ENCODE peak calls at places on chromosome 3, in four cellular contexts. One of them, this sample, is unnamed. For H3K4me1 and H3K9me3, the result is how much of the 10 kb centered on the place peaks cover.

GRCh38 chr3:178485756-178486155 is 50.5 kb upstream of the KCNMB2 start:
- DNase-seq in heart left ventricle: no peak
- DNase-seq in CD8-positive, alpha-beta memory T cell: no peak
- DNase-seq in breast epithelium: no peak
- DNase-seq in this sample: peak

GRCh38 chr3:56849698-56850097 is 47.9 kb upstream of the ARHGEF3 start:
- DNase-seq in breast epithelium: no peak
- DNase-seq in heart left ventricle: no peak
- DNase-seq in CD8-positive, alpha-beta memory T cell: no peak
- DNase-seq in this sample: no peak

GRCh38 chr3:160860346-160860745 is 104.3 kb downstream of the PPM1L start:
- DNase-seq in heart left ventricle: no peak
- DNase-seq in CD8-positive, alpha-beta memory T cell: no peak
- DNase-seq in breast epithelium: no peak
- DNase-seq in this sample: no peak

GRCh38 chr3:49387721-49388120 is 24.1 kb downstream of the RHOA start:
- DNase-seq in breast epithelium: no peak
- DNase-seq in CD8-positive, alpha-beta memory T cell: no peak
- DNase-seq in heart left ventricle: no peak
- DNase-seq in this sample: no peak

GRCh38 chr3:181719298-181719859 is 7.7 kb downstream of the SOX2 start:
- DNase-seq in CD8-positive, alpha-beta memory T cell: no peak
- DNase-seq in breast epithelium: no peak
- DNase-seq in heart left ventricle: no peak
- DNase-seq in this sample: no peak

GRCh38 chr3:193095366-193095765 is 145.7 kb upstream of the PLAAT1 start:
- DNase-seq in CD8-positive, alpha-beta memory T cell: no peak
- DNase-seq in breast epithelium: no peak
- DNase-seq in heart left ventricle: no peak
- DNase-seq in this sample: no peak

GRCh38 chr3:51538115-51538458 is 432 bp upstream of the RAD54L2 start:
- DNase-seq in heart left ventricle: no peak
- DNase-seq in CD8-positive, alpha-beta memory T cell: no peak
- DNase-seq in breast epithelium: no peak
- DNase-seq in this sample: no peak

GRCh38 chr3:194328080-194328571 is 23.0 kb downstream of the CPN2 start:
- DNase-seq in CD8-positive, alpha-beta memory T cell: no peak
- DNase-seq in heart left ventricle: no peak
- DNase-seq in breast epithelium: no peak
- DNase-seq in this sample: peak

GRCh38 chr3:187016639-187017345 is 86.5 kb downstream of the ST6GAL1 start:
- DNase-seq in breast epithelium: no peak
- DNase-seq in heart left ventricle: no peak
- DNase-seq in CD8-positive, alpha-beta memory T cell: no peak
- DNase-seq in this sample: peak

GRCh38 chr3:129474986-129475804 is 35.2 kb downstream of the IFT122 start:
- DNase-seq in heart left ventricle: no peak
- DNase-seq in breast epithelium: no peak
- DNase-seq in CD8-positive, alpha-beta memory T cell: no peak
- DNase-seq in this sample: no peak

GRCh38 chr3:129618901-129619671 is 12.6 kb upstream of the PLXND1 start:
- DNase-seq in heart left ventricle: peak
- DNase-seq in breast epithelium: no peak
- DNase-seq in CD8-positive, alpha-beta memory T cell: no peak
- DNase-seq in this sample: no peak

GRCh38 chr3:178325330-178325729 is 210.9 kb upstream of the KCNMB2 start:
- DNase-seq in breast epithelium: no peak
- DNase-seq in heart left ventricle: no peak
- DNase-seq in CD8-positive, alpha-beta memory T cell: no peak
- DNase-seq in this sample: no peak

GRCh38 chr3:11705049-11705448 is 61.3 kb upstream of the VGLL4 start:
- DNase-seq in breast epithelium: no peak
- DNase-seq in CD8-positive, alpha-beta memory T cell: no peak
- DNase-seq in heart left ventricle: no peak
- DNase-seq in this sample: no peak

GRCh38 chr3:172076212-172076611 is 36.8 kb downstream of the FNDC3B start:
- DNase-seq in breast epithelium: no peak
- DNase-seq in heart left ventricle: no peak
- DNase-seq in CD8-positive, alpha-beta memory T cell: no peak
- DNase-seq in this sample: no peak

GRCh38 chr3:46883252-46884185 is 6.0 kb downstream of the PTH1R start:
- DNase-seq in breast epithelium: no peak
- DNase-seq in CD8-positive, alpha-beta memory T cell: no peak
- DNase-seq in heart left ventricle: no peak
- DNase-seq in this sample: peak

GRCh38 chr3:53075743-53076140 is 29.9 kb upstream of the SFMBT1 start:
- DNase-seq in CD8-positive, alpha-beta memory T cell: no peak
- DNase-seq in heart left ventricle: no peak
- DNase-seq in breast epithelium: no peak
- DNase-seq in this sample: no peak

DNA sequence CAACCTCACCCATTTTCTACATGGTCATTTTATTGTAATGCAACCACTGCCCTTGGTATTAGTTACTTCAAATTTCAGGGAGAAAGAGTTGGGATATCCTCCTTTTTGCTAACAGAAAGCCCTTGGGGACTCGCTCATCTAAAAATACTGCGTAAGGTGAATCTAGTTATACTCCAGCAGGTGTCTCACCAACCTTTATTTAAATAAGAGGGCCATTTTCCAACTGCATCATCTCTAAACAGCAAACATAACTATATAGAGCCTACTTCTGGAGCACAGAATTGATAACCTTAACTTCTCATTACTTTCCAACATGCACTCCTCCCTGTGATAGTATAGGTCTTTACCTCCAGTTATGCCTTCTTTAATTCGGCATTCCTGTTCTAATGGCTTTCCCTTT is 77.5 kb downstream of the TBL1XR1 start:
- DNase-seq in breast epithelium: no peak
- DNase-seq in CD8-positive, alpha-beta memory T cell: no peak
- DNase-seq in heart left ventricle: no peak
- DNase-seq in this sample: no peak
- H3K4me1 ChIP-seq in breast epithelium: under half
- H3K4me1 ChIP-seq in CD8-positive, alpha-beta memory T cell: under half
- H3K4me1 ChIP-seq in heart left ventricle: under half
- H3K4me1 ChIP-seq in this sample: under half

DNA sequence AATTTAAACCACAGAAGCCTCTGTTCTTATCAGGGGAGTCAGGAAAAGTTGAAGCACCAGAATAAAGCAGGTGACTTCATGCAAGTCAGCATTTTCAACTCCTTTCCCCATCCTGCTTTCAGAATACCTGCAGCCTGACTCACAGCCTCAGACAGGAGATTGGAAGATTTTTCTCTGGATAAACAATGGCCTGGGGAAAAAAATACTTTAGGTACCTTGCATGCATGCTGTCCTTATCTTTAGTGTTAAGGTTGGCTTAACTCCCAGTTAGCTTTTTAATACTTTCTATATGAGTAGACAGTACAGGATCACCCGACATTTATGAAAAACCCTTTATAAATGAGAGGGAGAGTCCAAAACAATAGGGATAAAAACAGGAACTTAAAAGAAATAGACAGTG is 53.6 kb downstream of the PAK2 start:
- DNase-seq in breast epithelium: no peak
- DNase-seq in heart left ventricle: no peak
- DNase-seq in CD8-positive, alpha-beta memory T cell: no peak
- DNase-seq in this sample: no peak
- H3K9me3 ChIP-seq in breast epithelium: under half
- H3K9me3 ChIP-seq in heart left ventricle: under half
- H3K9me3 ChIP-seq in CD8-positive, alpha-beta memory T cell: under half
- H3K9me3 ChIP-seq in this sample: under half

DNA sequence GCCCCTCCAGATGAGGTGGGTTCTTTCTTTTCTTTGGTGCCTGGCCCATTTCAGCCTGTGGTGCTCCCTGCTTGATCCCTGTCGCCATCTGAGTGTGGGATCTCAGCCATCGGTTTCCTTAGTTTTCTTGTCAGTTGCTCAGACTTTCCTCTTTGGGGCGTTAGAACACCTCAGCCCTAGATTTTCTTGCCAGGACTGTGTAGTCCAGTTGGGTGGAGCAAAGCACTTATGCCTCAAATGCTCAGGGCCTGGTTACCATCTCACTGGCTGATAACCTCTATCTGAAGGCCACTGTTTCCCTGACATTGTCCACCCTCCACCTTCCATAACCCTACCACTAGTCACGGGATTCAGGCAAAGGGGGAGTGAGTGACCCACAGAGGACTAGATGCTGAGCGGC is 208.7 kb upstream of the BHLHE40 start:
- DNase-seq in heart left ventricle: no peak
- DNase-seq in breast epithelium: no peak
- DNase-seq in CD8-positive, alpha-beta memory T cell: no peak
- DNase-seq in this sample: no peak
- H3K27ac ChIP-seq in heart left ventricle: no peak
- H3K27ac ChIP-seq in breast epithelium: peak
- H3K27ac ChIP-seq in CD8-positive, alpha-beta memory T cell: no peak
- H3K27ac ChIP-seq in this sample: no peak

DNA sequence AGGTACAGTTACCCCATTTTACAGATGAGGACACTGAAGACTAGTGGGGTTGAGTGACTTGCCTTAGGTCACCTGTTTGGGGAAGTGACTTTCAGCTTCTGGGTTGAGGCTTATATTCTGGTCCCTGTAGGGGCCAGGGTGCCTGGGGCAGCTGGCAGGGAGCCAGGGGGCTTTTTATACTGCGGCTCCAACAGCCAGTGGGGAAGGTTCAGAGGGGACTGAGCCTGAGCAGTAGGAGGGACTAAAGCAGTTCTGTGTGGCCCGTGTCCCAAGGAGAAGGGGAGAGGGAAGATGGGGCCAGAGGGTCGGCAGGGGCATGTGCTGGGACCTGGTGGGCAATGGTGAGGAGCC is 37.7 kb downstream of the SLC6A6 start:
- DNase-seq in CD8-positive, alpha-beta memory T cell: no peak
- DNase-seq in breast epithelium: no peak
- DNase-seq in heart left ventricle: peak
- DNase-seq in this sample: no peak
- H3K4me1 ChIP-seq in CD8-positive, alpha-beta memory T cell: under half
- H3K4me1 ChIP-seq in breast epithelium: under half
- H3K4me1 ChIP-seq in heart left ventricle: under half
- H3K4me1 ChIP-seq in this sample: under half

DNA sequence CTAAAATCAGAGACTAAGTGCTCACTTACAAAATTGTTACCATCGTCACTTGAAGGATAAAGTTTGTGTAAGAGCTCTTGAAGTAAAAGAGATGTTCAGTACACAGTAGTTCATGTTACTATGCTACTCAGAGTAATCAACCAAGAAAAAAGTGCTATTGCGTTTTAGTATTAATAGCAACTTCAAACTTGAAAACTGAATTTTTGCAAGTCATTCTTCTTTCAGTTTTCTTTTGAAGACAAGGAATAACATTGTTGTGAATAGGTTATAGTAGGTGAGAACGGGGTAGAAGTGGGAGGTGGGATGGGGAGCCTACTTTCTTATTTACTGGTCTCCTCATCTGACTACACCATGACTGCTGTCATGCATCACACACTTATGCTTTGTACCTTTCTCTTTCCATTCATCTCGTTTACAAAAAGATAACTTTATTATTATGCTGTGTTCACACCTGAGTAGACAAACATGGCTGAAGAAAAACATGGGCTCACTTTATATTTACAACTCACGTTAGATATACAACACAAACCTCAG is 39.3 kb upstream of the P3H2 start:
- DNase-seq in heart left ventricle: no peak
- DNase-seq in breast epithelium: no peak
- DNase-seq in CD8-positive, alpha-beta memory T cell: no peak
- DNase-seq in this sample: no peak
- H3K9me3 ChIP-seq in heart left ventricle: under half
- H3K9me3 ChIP-seq in breast epithelium: under half
- H3K9me3 ChIP-seq in CD8-positive, alpha-beta memory T cell: under half
- H3K9me3 ChIP-seq in this sample: under half

DNA sequence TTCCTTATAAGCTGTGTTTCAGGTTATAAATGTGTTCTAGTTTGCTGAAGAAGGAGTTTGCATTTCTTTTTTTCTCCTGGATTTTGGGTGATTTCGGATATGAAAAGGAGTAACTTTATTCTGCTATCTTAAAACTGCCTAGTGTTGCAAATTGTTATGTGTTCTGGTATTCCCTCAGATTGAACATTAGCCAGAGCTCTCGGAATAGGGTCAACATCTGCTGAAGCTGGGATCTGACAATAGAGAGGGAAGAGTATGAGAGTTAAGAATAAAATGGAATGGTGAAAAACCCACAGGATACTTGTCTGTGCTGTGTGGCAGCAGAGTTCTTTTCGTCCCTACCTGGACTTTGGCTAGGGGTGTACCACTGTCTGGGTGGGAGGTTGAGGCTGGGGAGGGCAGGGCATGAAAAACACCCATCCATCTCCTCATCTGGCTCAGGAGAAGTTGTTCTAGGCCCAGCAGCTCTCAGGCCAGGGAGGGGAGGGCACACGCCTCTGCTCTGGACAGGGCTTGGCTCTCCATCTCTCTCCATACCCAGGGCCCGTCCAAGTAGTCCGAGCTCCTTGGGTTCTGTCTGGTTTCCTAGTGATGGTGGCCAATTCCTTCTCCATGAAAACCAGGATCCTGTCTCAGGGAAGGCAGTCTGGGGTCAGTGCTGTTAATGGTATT is 13.2 kb downstream of the SPSB4 start:
- DNase-seq in heart left ventricle: no peak
- DNase-seq in CD8-positive, alpha-beta memory T cell: no peak
- DNase-seq in breast epithelium: no peak
- DNase-seq in this sample: no peak
- H3K27ac ChIP-seq in heart left ventricle: no peak
- H3K27ac ChIP-seq in CD8-positive, alpha-beta memory T cell: no peak
- H3K27ac ChIP-seq in breast epithelium: no peak
- H3K27ac ChIP-seq in this sample: peak

GRCh38 chr3:195539479-195539878 is 3.6 kb downstream of the PPP1R2 start:
- DNase-seq in heart left ventricle: no peak
- DNase-seq in breast epithelium: no peak
- DNase-seq in CD8-positive, alpha-beta memory T cell: no peak
- DNase-seq in this sample: no peak
- H3K4me1 ChIP-seq in heart left ventricle: under half
- H3K4me1 ChIP-seq in breast epithelium: under half
- H3K4me1 ChIP-seq in CD8-positive, alpha-beta memory T cell: half or more
- H3K4me1 ChIP-seq in this sample: under half

GRCh38 chr3:95297586-95297985 is 1234.7 kb downstream of the NSUN3 start:
- DNase-seq in heart left ventricle: no peak
- DNase-seq in CD8-positive, alpha-beta memory T cell: no peak
- DNase-seq in breast epithelium: no peak
- DNase-seq in this sample: no peak
- H3K9me3 ChIP-seq in heart left ventricle: under half
- H3K9me3 ChIP-seq in CD8-positive, alpha-beta memory T cell: under half
- H3K9me3 ChIP-seq in breast epithelium: under half
- H3K9me3 ChIP-seq in this sample: under half